ENCODE peak calls at places on chromosomes 4 and X, in six cellular contexts. S, R, T, O, Z and G are unnamed samples.

GRCh38 chrX:119736206-119736764 is 22.1 kb upstream of the SOWAHD start:
- DNase-seq in S (no peak), R (no peak), T (no peak), O (no peak), Z (no peak), G (no peak)

GRCh38 chr4:121252224-121252806 is 88.2 kb upstream of the TNIP3 start:
- DNase-seq in S (peak; percentile 77), R (peak; percentile 35), T (peak; percentile 56), O (peak; percentile 73), Z (peak; percentile 11), G (peak; percentile 48)

GRCh38 chrX:106898462-106898861 is 4.7 kb downstream of the RIPPLY1 start:
- DNase-seq in S (peak; percentile 76), R (peak; percentile 11), T (peak; percentile 10), O (peak; percentile 67), Z (no peak), G (no peak)

GRCh38 chr4:64781737-64782326 is 372.6 kb upstream of the TECRL start:
- DNase-seq in S (peak; percentile 64), R (no peak), T (peak; percentile 3), O (peak; percentile 10), Z (no peak), G (no peak)

GRCh38 chrX:50448565-50448964 is 22.1 kb downstream of the DGKK start:
- DNase-seq in S (peak; percentile 84), R (no peak), T (no peak), O (peak; percentile 33), Z (no peak), G (peak; percentile 69)

GRCh38 chr4:46931981-46932380 is 22.9 kb upstream of the COX7B2 start:
- DNase-seq in S (peak; percentile 71), R (no peak), T (peak; percentile 1), O (peak; percentile 15), Z (peak; percentile 13), G (no peak)

GRCh38 chr4:4990329-4990728 is 28.9 kb downstream of the CYTL1 start:
- DNase-seq in S (no peak), R (no peak), T (no peak), O (no peak), Z (no peak), G (no peak)

GRCh38 chrX:69216911-69217310 is 51.7 kb upstream of the PJA1 start:
- DNase-seq in S (no peak), R (no peak), T (no peak), O (no peak), Z (no peak), G (no peak)

GRCh38 chrX:134167804-134168203 is 69.2 kb upstream of the CCDC160 start:
- DNase-seq in S (no peak), R (no peak), T (no peak), O (no peak), Z (no peak), G (no peak)

GRCh38 chrX:13876652-13877051 is 59.8 kb upstream of the GPM6B start:
- DNase-seq in S (no peak), R (no peak), T (no peak), O (no peak), Z (no peak), G (no peak)

GRCh38 chr4:175071123-175071522 is 153.0 kb downstream of the ADAM29 start:
- DNase-seq in S (no peak), R (no peak), T (no peak), O (no peak), Z (no peak), G (no peak)

GRCh38 chr4:47784222-47784621 is 53.6 kb downstream of the CORIN start:
- DNase-seq in S (no peak), R (no peak), T (no peak), O (no peak), Z (no peak), G (no peak)

GRCh38 chr4:119209077-119209476 is 3.4 kb upstream of the USP53 start:
- DNase-seq in S (peak; percentile 56), R (no peak), T (peak; percentile 54), O (no peak), Z (no peak), G (peak; percentile 95)

GRCh38 chr4:151887816-151888180 is 127.0 kb upstream of the GATB start:
- DNase-seq in S (no peak), R (no peak), T (no peak), O (no peak), Z (no peak), G (no peak)

GRCh38 chr4:140789752-140790151 is 33.6 kb upstream of the TBC1D9 start:
- DNase-seq in S (no peak), R (no peak), T (no peak), O (no peak), Z (no peak), G (no peak)

GRCh38 chrX:20061869-20062254 is 54.8 kb downstream of the MAP7D2 start:
- DNase-seq in S (peak; percentile 5), R (no peak), T (no peak), O (no peak), Z (no peak), G (no peak)

GRCh38 chr4:173200103-173200502 is 31.5 kb downstream of the GALNT7 start:
- DNase-seq in S (no peak), R (no peak), T (no peak), O (no peak), Z (no peak), G (no peak)

GRCh38 chr4:97152159-97152558 is 991.1 kb downstream of the STPG2 start:
- DNase-seq in S (no peak), R (no peak), T (no peak), O (no peak), Z (no peak), G (no peak)

GRCh38 chrX:12452268-12452667 is 314.0 kb downstream of the FRMPD4 start:
- DNase-seq in S (no peak), R (no peak), T (no peak), O (no peak), Z (no peak), G (no peak)

GRCh38 chr4:55528495-55528894 is 18.2 kb downstream of the CLOCK start:
- DNase-seq in S (no peak), R (no peak), T (no peak), O (no peak), Z (no peak), G (no peak)

GRCh38 chr4:37803348-37803973 is 23.0 kb upstream of the PGM2 start:
- DNase-seq in S (peak; percentile 79), R (peak; percentile 29), T (peak; percentile 32), O (no peak), Z (no peak), G (no peak)

GRCh38 chr4:176034498-176034897 is 31.1 kb upstream of the WDR17 start:
- DNase-seq in S (peak; percentile 53), R (peak; percentile 21), T (peak; percentile 18), O (no peak), Z (no peak), G (peak; percentile 27)

GRCh38 chr4:10074767-10075105 is 41.9 kb downstream of the WDR1 start:
- DNase-seq in S (peak; percentile 54), R (no peak), T (peak; percentile 44), O (peak; percentile 43), Z (no peak), G (no peak)

GRCh38 chrX:386768-387575 is at the start of gene PPP2R3B:
- DNase-seq in S (no peak), R (peak; percentile 98), T (peak; percentile 100), O (peak; percentile 100), Z (no peak), G (peak; percentile 91)

GRCh38 chr4:157043131-157043530 is 32.8 kb upstream of the GLRB start:
- DNase-seq in S (no peak), R (no peak), T (peak; percentile 34), O (peak; percentile 10), Z (no peak), G (no peak)

GRCh38 chr4:162239992-162240769 is 76.4 kb upstream of the FSTL5 start:
- DNase-seq in S (no peak), R (no peak), T (no peak), O (no peak), Z (no peak), G (no peak)

GRCh38 chr4:37605843-37606565 is 80.2 kb downstream of the RELL1 start:
- DNase-seq in S (no peak), R (no peak), T (no peak), O (no peak), Z (no peak), G (no peak)

GRCh38 chrX:79117078-79117477 is 27.4 kb upstream of the GPR174 start:
- DNase-seq in S (no peak), R (no peak), T (no peak), O (no peak), Z (no peak), G (no peak)

GRCh38 chr4:42339935-42340406 is 57.3 kb upstream of the SHISA3 start:
- DNase-seq in S (no peak), R (no peak), T (peak; percentile 10), O (no peak), Z (no peak), G (no peak)

GRCh38 chr4:74308215-74308614 is at the start of gene EPGN:
- DNase-seq in S (no peak), R (no peak), T (no peak), O (no peak), Z (no peak), G (no peak)

GRCh38 chrX:113741744-113742143 is 842.1 kb upstream of the HTR2C start:
- DNase-seq in S (peak; percentile 57), R (no peak), T (peak; percentile 0), O (peak; percentile 28), Z (no peak), G (peak; percentile 18)